ENCODE peak calls at places on chromosomes 13 and 19, in nine cellular contexts. Y is GM23338, F is AG04449, A is PC-3, Q is left ventricle myocardium inferior, M is IMR-90, U is astrocyte of the spinal cord, D is AG04450, N is mucosa of descending colon. Z is an unnamed sample.

GRCh38 chr13:25963681-25964080 is 88.1 kb downstream of the SHISA2 start:
- DNase-seq in A (peak), U (no peak), Q (no peak), M (no peak), N (no peak), Y (no peak), D (no peak), F (no peak), Z (no peak)

GRCh38 chr13:42405665-42406390 is 133.9 kb downstream of the AKAP11 start:
- DNase-seq in M (peak), F (peak), Y (no peak), Q (no peak), A (peak), U (peak), N (no peak), D (no peak), Z (no peak)

GRCh38 chr19:2854849-2855248 is 12.3 kb upstream of the ZNF556 start:
- DNase-seq in A (no peak), N (no peak), Q (no peak), U (no peak), F (no peak), D (no peak), Y (no peak), M (no peak), Z (no peak)

GRCh38 chr19:43555185-43555770 is 20.0 kb downstream of the XRCC1 start:
- DNase-seq in F (peak), U (peak), Y (peak), M (peak), A (peak), N (peak), Q (peak), D (no peak), Z (no peak)

GRCh38 chr13:39347926-39348901 is 254.8 kb downstream of the LHFPL6 start:
- DNase-seq in A (no peak), N (peak), D (no peak), U (peak), Q (peak), Y (peak), M (no peak), F (no peak), Z (no peak)

GRCh38 chr13:89687066-89687465 is 1660.4 kb upstream of the MIR17HG start:
- DNase-seq in A (no peak), N (no peak), Q (no peak), F (no peak), D (no peak), M (no peak), U (no peak), Y (no peak), Z (no peak)

GRCh38 chr13:44249439-44249838 is 124.2 kb upstream of the SERP2 start:
- DNase-seq in M (peak), D (peak), Y (no peak), Q (peak), U (peak), F (peak), N (peak), A (peak), Z (peak)

GRCh38 chr13:109707044-109707794 is 79.2 kb downstream of the IRS2 start:
- DNase-seq in Y (no peak), N (peak), Q (no peak), D (no peak), F (no peak), M (no peak), A (no peak), U (no peak), Z (no peak)

GRCh38 chr13:80040219-80040976 is 300.5 kb downstream of the SPRY2 start:
- DNase-seq in Q (no peak), N (no peak), M (peak), A (peak), F (peak), D (peak), U (peak), Y (no peak), Z (peak)

GRCh38 chr19:3383121-3383722 is 16.8 kb downstream of the NFIC start:
- DNase-seq in D (no peak), Y (no peak), Q (peak), A (no peak), U (no peak), M (no peak), F (no peak), N (no peak), Z (no peak)

GRCh38 chr19:2503521-2504109 is 27.7 kb downstream of the GADD45B start:
- DNase-seq in N (no peak), D (no peak), U (peak), Q (no peak), A (peak), F (no peak), Y (no peak), M (peak), Z (no peak)

GRCh38 chr13:29165840-29166239 is 345.7 kb downstream of the MTUS2 start:
- DNase-seq in D (no peak), Q (no peak), Y (no peak), M (no peak), A (no peak), F (no peak), U (no peak), N (no peak), Z (no peak)

GRCh38 chr19:5593245-5593962 is 25.7 kb upstream of the TINCR start:
- DNase-seq in U (no peak), M (no peak), Q (no peak), N (no peak), D (no peak), Y (no peak), F (no peak), A (no peak), Z (no peak)

GRCh38 chr13:99119686-99120085 is 81.0 kb upstream of the UBAC2 start:
- DNase-seq in D (no peak), M (no peak), Y (no peak), F (no peak), U (no peak), N (no peak), A (no peak), Q (no peak), Z (no peak)

GRCh38 chr19:39831679-39832078 is 2.3 kb downstream of the DYRK1B start:
- DNase-seq in Q (no peak), F (no peak), M (no peak), A (no peak), N (no peak), U (no peak), D (no peak), Y (no peak), Z (no peak)

GRCh38 chr13:48437381-48437780 is 24.5 kb upstream of the LPAR6 start:
- DNase-seq in Q (peak), M (peak), D (no peak), A (no peak), F (no peak), Y (no peak), U (peak), N (no peak), Z (no peak)

GRCh38 chr19:41696402-41697197 is 8.5 kb upstream of the CEACAM7 start:
- DNase-seq in M (no peak), N (peak), A (peak), Q (no peak), Y (peak), F (no peak), U (no peak), D (no peak), Z (no peak)

GRCh38 chr13:37701972-37702371 is 103.4 kb upstream of the POSTN start:
- DNase-seq in M (peak), A (peak), Y (no peak), Q (no peak), N (no peak), F (peak), D (peak), U (peak), Z (peak)

GRCh38 chr13:27493981-27494380 is 43.6 kb upstream of the MTIF3 start:
- DNase-seq in F (no peak), M (no peak), U (no peak), N (no peak), Q (no peak), A (no peak), D (no peak), Y (no peak), Z (no peak)

GRCh38 chr13:23790591-23791170 is 98.5 kb downstream of the MIPEP start:
- DNase-seq in U (peak), D (no peak), Q (no peak), A (no peak), F (peak), Y (no peak), M (peak), N (no peak), Z (peak)

GRCh38 chr19:17703823-17704463 is 15.3 kb upstream of the MAP1S start:
- DNase-seq in Q (no peak), N (peak), D (no peak), Y (peak), F (no peak), U (no peak), M (peak), A (peak), Z (no peak)

GRCh38 chr13:34017231-34017630 is 199.3 kb downstream of the RFC3 start:
- DNase-seq in D (no peak), U (no peak), M (no peak), Y (no peak), A (peak), Q (no peak), F (no peak), N (no peak), Z (no peak)

GRCh38 chr13:38417727-38418126 is 68.1 kb downstream of the UFM1 start:
- DNase-seq in Y (peak), M (peak), D (no peak), Q (no peak), F (no peak), N (no peak), A (peak), U (no peak), Z (no peak)

GRCh38 chr19:56983148-56983547 is 136.6 kb upstream of the USP29 start:
- DNase-seq in Q (no peak), A (no peak), Y (no peak), D (no peak), M (no peak), N (no peak), F (no peak), U (no peak), Z (no peak)

GRCh38 chr13:75704942-75705320 is 68.8 kb downstream of the LMO7 start:
- DNase-seq in M (no peak), A (peak), D (no peak), U (no peak), F (no peak), Q (no peak), Y (peak), N (peak), Z (no peak)

GRCh38 chr19:8208119-8208709 is 956 bp upstream of the CERS4 start:
- DNase-seq in M (no peak), U (no peak), D (no peak), Y (peak), Q (peak), F (no peak), A (peak), N (peak), Z (no peak)

GRCh38 chr13:106369858-106370257 is 165.6 kb downstream of the EFNB2 start:
- DNase-seq in Y (no peak), N (no peak), D (no peak), A (no peak), U (peak), M (no peak), Q (no peak), F (no peak), Z (no peak)

GRCh38 chr19:1235625-1236538 is 1.9 kb downstream of the CBARP start:
- DNase-seq in F (no peak), Q (no peak), N (no peak), A (peak), U (peak), D (no peak), Y (no peak), M (peak), Z (no peak)
- H3K4me3 ChIP-seq in F (peak), Q (no peak), N (no peak), A (peak), U (peak), D (peak), Y (peak), M (peak), Z (peak)

DNA sequence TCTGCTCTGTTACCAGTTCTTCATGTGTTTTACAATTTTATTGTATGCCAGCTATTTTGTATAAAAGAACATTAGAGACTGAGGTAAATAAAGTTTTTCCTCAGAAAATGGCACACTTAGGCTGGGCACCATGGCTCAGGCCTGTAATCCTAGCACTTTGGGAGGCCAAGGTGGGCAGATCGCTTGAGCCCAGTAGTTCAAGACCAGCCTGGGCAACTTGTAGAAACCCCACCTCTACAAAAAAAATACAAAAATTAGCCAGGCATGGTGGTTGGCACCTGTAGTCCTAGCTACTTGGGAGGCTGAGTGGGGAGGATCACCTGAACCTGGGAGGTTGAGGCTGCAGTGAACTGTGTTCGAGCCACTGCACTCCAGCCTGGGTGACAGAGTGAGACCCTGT is 32.0 kb downstream of the CCDC8 start:
- DNase-seq in F (no peak), Y (no peak), N (no peak), U (no peak), M (no peak), D (no peak), A (no peak), Q (no peak), Z (no peak)
- H3K4me3 ChIP-seq in F (no peak), Y (no peak), N (no peak), U (no peak), M (no peak), D (no peak), A (no peak), Q (no peak), Z (no peak)

GRCh38 chr19:35116085-35116801 is 620 bp downstream of the FXYD3 start:
- DNase-seq in Q (no peak), D (no peak), N (peak), M (no peak), U (no peak), F (no peak), Y (no peak), A (peak), Z (no peak)
- H3K4me3 ChIP-seq in Q (peak), D (no peak), N (peak), M (no peak), U (no peak), F (no peak), Y (no peak), A (peak), Z (no peak)

GRCh38 chr19:37933965-37934364 is 27.0 kb downstream of the SIPA1L3 start:
- DNase-seq in F (no peak), M (peak), U (peak), Y (no peak), Q (peak), D (no peak), A (no peak), N (no peak), Z (no peak)

GRCh38 chr19:37929512-37929911 is 22.5 kb downstream of the SIPA1L3 start:
- DNase-seq in A (no peak), N (no peak), M (no peak), U (no peak), Y (peak), D (no peak), F (no peak), Q (no peak), Z (no peak)

GRCh38 chr19:37930416-37930815 is 23.4 kb downstream of the SIPA1L3 start:
- DNase-seq in N (no peak), Q (no peak), D (no peak), Y (no peak), M (no peak), F (no peak), U (no peak), A (peak), Z (no peak)

GRCh38 chr19:37932985-37933953 is 26.3 kb downstream of the SIPA1L3 start:
- DNase-seq in Q (peak), N (peak), Y (no peak), F (no peak), M (peak), D (peak), U (peak), A (peak), Z (no peak)

GRCh38 chr19:37931941-37932655 is 25.1 kb downstream of the SIPA1L3 start:
- DNase-seq in F (no peak), U (peak), A (peak), Q (peak), N (peak), Y (peak), M (peak), D (peak), Z (peak)
- H3K4me3 ChIP-seq in F (peak), U (peak), A (peak), Q (peak), N (peak), Y (peak), M (no peak), D (peak), Z (peak)

DNA sequence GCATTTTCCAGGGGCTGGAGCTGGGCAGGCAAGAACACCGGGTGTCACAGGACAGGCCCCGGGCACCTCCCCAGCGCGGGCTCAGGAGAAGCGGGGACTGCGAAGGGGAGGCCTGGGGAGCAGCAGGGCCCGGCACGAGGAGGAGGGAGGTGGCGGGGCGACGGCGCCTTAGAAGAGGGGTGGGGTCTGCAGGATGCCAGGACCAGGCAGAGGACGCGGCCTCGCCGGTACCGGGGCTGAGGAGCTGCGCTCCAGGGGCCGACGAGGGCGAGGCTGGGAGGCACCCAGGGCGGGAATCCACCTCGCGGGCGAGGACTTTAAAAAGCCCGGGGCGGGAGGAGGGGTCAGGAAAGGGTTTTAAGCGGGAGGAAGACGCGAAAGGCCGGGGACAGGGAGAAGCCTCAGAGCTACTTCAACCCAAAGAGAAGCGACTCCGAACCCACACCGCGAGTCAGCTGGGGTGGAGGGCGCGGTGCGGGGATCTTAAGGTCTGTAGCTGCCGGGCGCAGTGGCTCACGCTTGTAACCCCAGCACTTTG is 665 bp downstream of the ZNF347 start:
- DNase-seq in Y (peak), D (no peak), U (peak), Q (peak), F (no peak), M (peak), A (peak), N (peak), Z (no peak)
- H3K4me3 ChIP-seq in Y (peak), D (peak), U (peak), Q (peak), F (peak), M (peak), A (peak), N (peak), Z (peak)

DNA sequence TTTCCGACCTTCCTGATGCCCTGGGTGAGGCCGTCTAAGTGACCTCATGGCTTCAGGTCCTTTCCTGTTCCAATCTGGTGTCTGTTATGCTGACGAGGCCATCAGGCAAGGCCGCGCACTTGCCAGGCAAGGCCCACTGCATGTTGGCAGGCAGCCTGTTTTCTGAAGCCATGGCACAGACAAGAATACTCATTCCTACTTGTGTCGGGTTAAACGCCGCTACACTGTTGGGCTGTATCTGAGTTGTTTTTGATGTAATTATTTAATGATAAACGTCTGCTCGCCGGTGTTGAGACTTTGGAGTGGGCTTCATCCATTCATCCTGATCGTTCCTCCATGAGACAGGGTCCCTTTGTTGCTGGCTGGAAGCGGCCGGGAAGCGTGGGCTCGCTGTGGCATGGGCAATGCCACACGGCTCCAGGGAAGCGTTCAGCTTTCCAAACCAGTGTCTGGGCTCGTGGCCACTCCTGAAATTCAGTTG is 92.1 kb downstream of the ATP11A start:
- DNase-seq in U (peak), Q (peak), Y (no peak), D (no peak), N (no peak), M (no peak), A (no peak), F (no peak), Z (no peak)
- H3K4me3 ChIP-seq in U (no peak), Q (no peak), Y (no peak), D (no peak), N (no peak), M (no peak), A (no peak), F (no peak), Z (no peak)

DNA sequence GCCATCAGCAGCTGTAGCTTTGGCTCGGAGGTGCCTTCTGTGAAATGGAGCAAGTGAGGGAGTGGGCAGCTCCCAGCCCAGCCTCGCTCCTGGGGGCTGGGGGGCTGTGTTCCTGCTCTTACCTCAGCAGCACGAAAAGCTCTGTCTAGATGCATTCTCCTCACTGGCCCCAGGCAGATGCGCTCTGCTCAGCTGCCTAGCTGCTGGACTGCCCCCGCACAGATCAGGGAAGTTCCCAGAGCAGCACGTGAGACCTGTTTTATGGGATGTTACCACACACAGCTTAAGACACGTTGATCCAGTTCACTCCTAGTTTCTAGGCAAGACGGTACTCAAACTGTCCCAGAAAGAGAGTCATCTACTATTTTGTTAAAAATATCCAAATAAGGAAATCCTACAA is 13.6 kb downstream of the LCP1 start:
- DNase-seq in F (no peak), M (no peak), U (no peak), Q (no peak), A (no peak), N (no peak), Y (no peak), D (no peak), Z (no peak)
- H3K4me3 ChIP-seq in F (no peak), M (no peak), U (no peak), Q (no peak), A (no peak), N (no peak), Y (no peak), D (no peak), Z (no peak)

GRCh38 chr13:51587372-51587771 is 3.1 kb downstream of the WDFY2 start:
- DNase-seq in M (no peak), F (no peak), Y (no peak), D (no peak), A (no peak), N (no peak), U (no peak), Q (no peak), Z (no peak)
- H3K4me3 ChIP-seq in M (no peak), F (no peak), Y (peak), D (no peak), A (no peak), N (no peak), U (no peak), Q (no peak), Z (no peak)

GRCh38 chr13:61727714-61728275 is 312.1 kb upstream of the PCDH20 start:
- DNase-seq in N (no peak), Y (no peak), Q (no peak), U (peak), D (no peak), M (no peak), F (no peak), A (peak), Z (no peak)

DNA sequence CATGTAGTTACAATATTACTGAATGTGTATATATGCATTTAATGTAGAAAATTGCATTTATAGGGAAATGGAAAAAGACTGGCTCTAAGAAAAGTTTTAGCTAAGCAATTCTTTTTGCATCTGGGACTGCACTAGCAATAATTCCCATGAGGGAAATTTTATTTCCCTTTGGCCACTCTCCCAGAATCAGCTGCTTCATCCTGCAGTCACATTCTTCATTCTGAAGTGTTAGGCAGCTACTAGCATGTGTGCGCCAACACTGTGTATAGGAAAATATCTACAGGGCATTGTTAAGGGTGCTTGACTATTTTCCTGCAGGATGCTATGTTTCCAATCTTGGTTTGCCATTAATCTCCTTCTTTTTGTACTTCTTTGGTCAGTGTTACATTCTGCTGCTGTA is 312.8 kb upstream of the PCDH20 start:
- DNase-seq in D (no peak), Q (no peak), N (no peak), Y (no peak), M (no peak), U (peak), A (no peak), F (no peak), Z (no peak)
- H3K4me3 ChIP-seq in D (no peak), Q (no peak), N (no peak), Y (no peak), M (no peak), U (no peak), A (no peak), F (no peak), Z (no peak)

Z was measured in AG09309.